ENCODE peak calls at places on chromosomes 12 and 14, in four cellular contexts. One of them, this sample, is unnamed.

GRCh38 chr12:76945867-76946266 is 67.0 kb upstream of the CSRP2 start:
- DNase-seq in astrocyte: peak; percentile 65
- DNase-seq in PC-3: peak; percentile 58
- DNase-seq in gastrocnemius medialis: no peak
- DNase-seq in this sample: peak; percentile 37

GRCh38 chr12:24617471-24617870 is 331.4 kb downstream of the BCAT1 start:
- DNase-seq in gastrocnemius medialis: no peak
- DNase-seq in astrocyte: peak; percentile 62
- DNase-seq in PC-3: no peak
- DNase-seq in this sample: no peak

GRCh38 chr14:77120771-77121743 is 20.5 kb downstream of the ZDHHC22 start:
- DNase-seq in gastrocnemius medialis: peak; percentile 69
- DNase-seq in PC-3: no peak
- DNase-seq in astrocyte: no peak
- DNase-seq in this sample: no peak

GRCh38 chr12:92431146-92431545 is 271.6 kb upstream of the PLEKHG7 start:
- DNase-seq in PC-3: no peak
- DNase-seq in astrocyte: no peak
- DNase-seq in gastrocnemius medialis: no peak
- DNase-seq in this sample: no peak

GRCh38 chr14:100530270-100531072 is 56.7 kb downstream of the BEGAIN start:
- DNase-seq in PC-3: no peak
- DNase-seq in gastrocnemius medialis: peak; percentile 5
- DNase-seq in astrocyte: no peak
- DNase-seq in this sample: no peak

GRCh38 chr12:64714551-64714968 is 44.6 kb downstream of the GNS start:
- DNase-seq in PC-3: no peak
- DNase-seq in gastrocnemius medialis: no peak
- DNase-seq in astrocyte: no peak
- DNase-seq in this sample: no peak

GRCh38 chr12:71242511-71242910 is 84.7 kb upstream of the TSPAN8 start:
- DNase-seq in PC-3: no peak
- DNase-seq in gastrocnemius medialis: no peak
- DNase-seq in astrocyte: peak; percentile 7
- DNase-seq in this sample: no peak

GRCh38 chr12:93109794-93110203 is 180.7 kb upstream of the EEA1 start:
- DNase-seq in gastrocnemius medialis: no peak
- DNase-seq in PC-3: no peak
- DNase-seq in astrocyte: no peak
- DNase-seq in this sample: peak; percentile 20

GRCh38 chr12:111753144-111753881 is 13.4 kb upstream of the ALDH2 start:
- DNase-seq in gastrocnemius medialis: peak; percentile 61
- DNase-seq in PC-3: peak; percentile 48
- DNase-seq in astrocyte: no peak
- DNase-seq in this sample: peak; percentile 47

GRCh38 chr12:69117566-69118266 is 121.7 kb upstream of the CPSF6 start:
- DNase-seq in PC-3: no peak
- DNase-seq in astrocyte: no peak
- DNase-seq in gastrocnemius medialis: no peak
- DNase-seq in this sample: no peak

GRCh38 chr12:3747976-3748619 is 4.8 kb downstream of the CRACR2A start:
- DNase-seq in astrocyte: no peak
- DNase-seq in gastrocnemius medialis: no peak
- DNase-seq in PC-3: no peak
- DNase-seq in this sample: no peak

GRCh38 chr14:61174395-61175386 is 106.4 kb downstream of the TMEM30B start:
- DNase-seq in PC-3: peak; percentile 68
- DNase-seq in astrocyte: peak; percentile 75
- DNase-seq in gastrocnemius medialis: no peak
- DNase-seq in this sample: peak; percentile 67

GRCh38 chr12:27667540-27667939 is 28.7 kb upstream of the REP15 start:
- DNase-seq in gastrocnemius medialis: peak; percentile 65
- DNase-seq in astrocyte: peak; percentile 84
- DNase-seq in PC-3: peak; percentile 16
- DNase-seq in this sample: no peak

GRCh38 chr14:103533137-103533998 is 4.4 kb downstream of the TRMT61A start:
- DNase-seq in gastrocnemius medialis: no peak
- DNase-seq in astrocyte: no peak
- DNase-seq in PC-3: no peak
- DNase-seq in this sample: no peak

GRCh38 chr12:12592930-12593329 is 18.7 kb upstream of the CREBL2 start:
- DNase-seq in PC-3: peak; percentile 62
- DNase-seq in astrocyte: peak; percentile 55
- DNase-seq in gastrocnemius medialis: no peak
- DNase-seq in this sample: peak; percentile 52

GRCh38 chr12:51683763-51684357 is 92.8 kb downstream of the SCN8A start:
- DNase-seq in astrocyte: peak; percentile 69
- DNase-seq in PC-3: peak; percentile 93
- DNase-seq in gastrocnemius medialis: no peak
- DNase-seq in this sample: peak; percentile 76

GRCh38 chr14:60647081-60647836 is 2.0 kb downstream of the SIX1 start:
- DNase-seq in astrocyte: no peak
- DNase-seq in PC-3: peak; percentile 83
- DNase-seq in gastrocnemius medialis: peak; percentile 91
- DNase-seq in this sample: peak; percentile 51

GRCh38 chr14:37650356-37651037 is 55.1 kb downstream of the TTC6 start:
- DNase-seq in PC-3: peak; percentile 75
- DNase-seq in gastrocnemius medialis: no peak
- DNase-seq in astrocyte: no peak
- DNase-seq in this sample: no peak

GRCh38 chr14:68546839-68547238 is 246.0 kb downstream of the ZFP36L1 start:
- DNase-seq in PC-3: peak; percentile 74
- DNase-seq in astrocyte: peak; percentile 87
- DNase-seq in gastrocnemius medialis: peak; percentile 71
- DNase-seq in this sample: peak; percentile 98

DNA sequence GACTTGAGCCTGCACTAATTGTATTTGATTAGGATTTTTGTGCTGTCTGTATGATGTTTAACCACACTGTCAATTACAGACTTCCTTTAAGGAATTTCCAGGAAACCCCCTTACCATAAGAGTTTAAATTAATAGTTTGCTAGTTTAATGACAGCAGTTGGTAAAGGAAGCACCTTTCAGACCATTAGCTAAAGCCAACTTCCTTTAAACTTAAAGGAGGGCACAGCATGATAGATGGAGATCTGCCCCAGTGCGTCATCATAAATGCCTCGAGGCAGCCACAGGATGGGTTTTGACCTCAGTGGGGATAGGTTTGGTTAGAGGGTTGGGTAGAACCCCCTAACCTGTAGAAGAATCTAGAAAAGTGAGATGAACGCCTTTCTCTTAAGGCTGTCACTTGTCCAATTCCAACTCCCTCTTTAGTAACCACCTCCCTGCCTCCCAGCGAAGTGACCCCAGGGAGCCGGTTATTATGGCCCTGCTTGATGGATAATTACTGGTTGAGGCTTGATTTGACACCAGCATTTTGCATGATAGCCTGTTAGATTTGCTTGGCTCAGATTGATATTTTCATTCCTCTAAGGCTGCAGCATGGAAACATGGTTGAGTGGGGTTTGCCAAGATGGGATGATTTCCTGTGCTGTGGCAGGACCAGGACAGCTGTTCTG is 62.6 kb downstream of the CHST11 start:
- DNase-seq in gastrocnemius medialis: no peak
- DNase-seq in astrocyte: no peak
- DNase-seq in PC-3: no peak
- DNase-seq in this sample: no peak
- H3K4me3 ChIP-seq in gastrocnemius medialis: no peak overlapping the region
- H3K4me3 ChIP-seq in astrocyte: no peak overlapping the region
- H3K4me3 ChIP-seq in PC-3: no peak overlapping the region
- H3K4me3 ChIP-seq in this sample: no peak overlapping the region

DNA sequence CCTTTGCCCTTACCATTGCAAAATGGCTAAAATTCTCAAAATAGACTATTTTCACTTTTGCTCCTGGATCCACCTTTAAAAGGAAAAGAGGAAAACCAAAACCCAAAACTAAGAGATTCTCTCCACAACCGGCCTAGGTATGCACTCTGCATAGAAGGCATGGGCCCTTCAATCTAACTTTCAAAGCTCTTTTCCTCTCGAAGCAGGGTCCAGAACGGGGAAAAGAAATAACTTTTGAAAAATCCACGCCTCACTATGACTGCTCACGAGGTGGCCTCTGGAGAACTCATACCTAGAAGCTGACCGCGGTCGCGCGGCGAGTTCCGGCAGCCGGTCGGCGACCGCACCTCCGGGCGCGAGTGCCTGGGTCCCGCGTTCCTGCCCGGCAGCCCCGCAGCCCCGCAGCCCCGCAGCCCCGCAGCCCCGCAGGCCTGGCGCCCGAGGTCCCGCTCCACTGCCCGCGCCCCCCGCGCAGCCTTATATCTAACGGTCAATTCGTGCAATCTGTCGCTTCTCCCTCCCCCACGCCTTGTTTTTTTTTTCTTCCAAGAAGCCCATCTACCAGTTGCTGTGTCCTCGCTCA is 2.6 kb downstream of the OTX2 start:
- DNase-seq in PC-3: no peak
- DNase-seq in gastrocnemius medialis: no peak
- DNase-seq in astrocyte: no peak
- DNase-seq in this sample: no peak
- H3K27me3 ChIP-seq in PC-3: peaks cover 96% of the 10 kb centered on the region
- H3K27me3 ChIP-seq in gastrocnemius medialis: peaks cover 97% of the 10 kb centered on the region
- H3K27me3 ChIP-seq in astrocyte: peaks cover 84% of the 10 kb centered on the region
- H3K27me3 ChIP-seq in this sample: peaks cover 74% of the 10 kb centered on the region

GRCh38 chr14:105149146-105149781 is 19.3 kb downstream of the JAG2 start:
- DNase-seq in astrocyte: no peak
- DNase-seq in PC-3: no peak
- DNase-seq in gastrocnemius medialis: no peak
- DNase-seq in this sample: no peak
- TF ChIP-seq CTCF in astrocyte: no peak
- TF ChIP-seq CTCF in PC-3: no peak
- TF ChIP-seq CTCF in gastrocnemius medialis: no peak
- TF ChIP-seq CTCF in this sample: no peak

DNA sequence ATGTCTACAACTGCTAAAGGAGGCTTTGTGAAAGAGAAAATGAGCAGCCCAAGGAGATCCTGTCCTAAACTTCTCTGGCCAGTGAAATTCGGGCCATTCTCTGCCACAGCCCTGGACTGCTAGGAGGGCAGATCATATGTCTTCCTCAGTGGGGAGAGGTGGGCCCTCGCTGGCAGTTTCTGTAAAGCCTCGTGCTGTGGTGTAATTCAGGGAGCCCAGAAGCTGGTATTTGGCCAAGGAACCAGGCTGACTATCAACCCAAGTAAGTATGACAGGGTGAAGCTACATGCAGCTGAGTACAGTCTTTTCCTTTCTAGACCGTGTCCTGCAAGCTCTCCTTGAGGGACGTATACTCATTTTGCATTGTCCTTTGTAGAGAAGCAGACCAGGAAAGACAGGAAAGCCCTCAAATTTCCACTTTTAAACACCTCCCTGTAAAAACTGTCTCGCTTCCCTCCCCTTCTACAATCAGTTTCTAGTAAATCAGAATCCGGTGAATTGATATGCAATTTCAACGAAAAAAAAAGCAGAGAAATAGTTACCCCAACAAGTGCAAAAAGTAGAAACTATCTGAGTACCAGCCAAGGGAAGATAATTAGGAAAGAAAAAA is 106.8 kb downstream of the DAD1 start:
- DNase-seq in astrocyte: no peak
- DNase-seq in gastrocnemius medialis: no peak
- DNase-seq in PC-3: no peak
- DNase-seq in this sample: no peak
- H3K4me3 ChIP-seq in astrocyte: no peak overlapping the region
- H3K4me3 ChIP-seq in gastrocnemius medialis: no peak overlapping the region
- H3K4me3 ChIP-seq in PC-3: no peak overlapping the region
- H3K4me3 ChIP-seq in this sample: no peak overlapping the region

GRCh38 chr14:105479438-105480164 is 5.0 kb downstream of the CRIP2 start:
- DNase-seq in gastrocnemius medialis: no peak
- DNase-seq in PC-3: no peak
- DNase-seq in astrocyte: no peak
- DNase-seq in this sample: no peak
- H3K27me3 ChIP-seq in gastrocnemius medialis: no peaks in the 10 kb centered on the region
- H3K27me3 ChIP-seq in PC-3: no peaks in the 10 kb centered on the region
- H3K27me3 ChIP-seq in astrocyte: no peaks in the 10 kb centered on the region
- H3K27me3 ChIP-seq in this sample: no peaks in the 10 kb centered on the region

GRCh38 chr12:53804429-53804828 is 52.6 kb upstream of the CISTR start:
- DNase-seq in gastrocnemius medialis: no peak
- DNase-seq in astrocyte: no peak
- DNase-seq in PC-3: peak; percentile 95
- DNase-seq in this sample: no peak

GRCh38 chr12:53805067-53805466 is 53.3 kb upstream of the CISTR start:
- DNase-seq in PC-3: peak; percentile 57
- DNase-seq in gastrocnemius medialis: no peak
- DNase-seq in astrocyte: no peak
- DNase-seq in this sample: peak; percentile 42

GRCh38 chr12:53803194-53803593 is 51.4 kb upstream of the CISTR start:
- DNase-seq in gastrocnemius medialis: no peak
- DNase-seq in PC-3: no peak
- DNase-seq in astrocyte: no peak
- DNase-seq in this sample: no peak

GRCh38 chr12:53805801-53806200 is 54.0 kb upstream of the CISTR start:
- DNase-seq in gastrocnemius medialis: no peak
- DNase-seq in PC-3: peak; percentile 26
- DNase-seq in astrocyte: no peak
- DNase-seq in this sample: no peak

DNA sequence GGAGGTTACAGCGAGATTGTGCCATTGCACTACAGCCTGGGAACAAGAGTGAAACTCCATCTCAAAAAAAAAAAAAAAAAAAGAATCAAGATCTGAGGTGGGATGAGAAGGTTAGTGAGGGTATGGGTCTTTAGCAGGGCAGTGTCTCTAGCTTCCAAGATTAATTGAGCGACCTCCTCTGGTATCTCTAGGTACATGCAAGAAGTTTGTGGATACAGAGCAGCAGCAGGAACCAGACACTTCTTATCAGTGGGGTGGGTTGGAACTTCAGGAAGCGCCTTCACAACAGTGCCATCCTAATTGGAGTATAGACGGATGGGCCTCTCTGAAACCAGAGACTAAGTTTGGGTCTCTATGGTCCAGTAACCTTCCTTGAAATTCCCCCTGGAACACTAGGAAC is 51.9 kb upstream of the CISTR start:
- DNase-seq in astrocyte: no peak
- DNase-seq in gastrocnemius medialis: no peak
- DNase-seq in PC-3: no peak
- DNase-seq in this sample: no peak
- TF ChIP-seq CTCF in astrocyte: no peak
- TF ChIP-seq CTCF in gastrocnemius medialis: no peak
- TF ChIP-seq CTCF in PC-3: no peak
- TF ChIP-seq CTCF in this sample: no peak

GRCh38 chr12:55972045-55972843 is 1.6 kb upstream of the RAB5B start:
- DNase-seq in PC-3: peak; percentile 74
- DNase-seq in gastrocnemius medialis: no peak
- DNase-seq in astrocyte: peak; percentile 63
- DNase-seq in this sample: peak; percentile 84
- H3K4me3 ChIP-seq in PC-3: peak overlapping the region; percentile 76
- H3K4me3 ChIP-seq in gastrocnemius medialis: peak overlapping the region; percentile 99
- H3K4me3 ChIP-seq in astrocyte: peak overlapping the region; percentile 74
- H3K4me3 ChIP-seq in this sample: peak overlapping the region; percentile 47

GRCh38 chr12:57619434-57620244 is 8.4 kb downstream of the ARHGEF25 start:
- DNase-seq in astrocyte: no peak
- DNase-seq in gastrocnemius medialis: no peak
- DNase-seq in PC-3: no peak
- DNase-seq in this sample: no peak
- H3K27me3 ChIP-seq in astrocyte: peaks cover 52% of the 10 kb centered on the region
- H3K27me3 ChIP-seq in gastrocnemius medialis: peaks cover 64% of the 10 kb centered on the region
- H3K27me3 ChIP-seq in PC-3: peaks cover 15% of the 10 kb centered on the region
- H3K27me3 ChIP-seq in this sample: peaks cover 43% of the 10 kb centered on the region

GRCh38 chr14:92589213-92589852 is 75.8 kb downstream of the RIN3 start:
- DNase-seq in PC-3: peak; percentile 56
- DNase-seq in astrocyte: no peak
- DNase-seq in gastrocnemius medialis: no peak
- DNase-seq in this sample: peak; percentile 29
- TF ChIP-seq CTCF in PC-3: peak; percentile 78
- TF ChIP-seq CTCF in astrocyte: peak; percentile 47
- TF ChIP-seq CTCF in gastrocnemius medialis: no peak
- TF ChIP-seq CTCF in this sample: peak; percentile 51

GRCh38 chr12:54560374-54560858 is 11.0 kb downstream of the PDE1B start:
- DNase-seq in gastrocnemius medialis: peak; percentile 84
- DNase-seq in PC-3: no peak
- DNase-seq in astrocyte: peak; percentile 18
- DNase-seq in this sample: peak; percentile 68
- H3K4me3 ChIP-seq in gastrocnemius medialis: peak overlapping the region; percentile 49
- H3K4me3 ChIP-seq in PC-3: no peak overlapping the region
- H3K4me3 ChIP-seq in astrocyte: peak overlapping the region; percentile 54
- H3K4me3 ChIP-seq in this sample: peak overlapping the region; percentile 4